ENCODE peak calls at places on chromosomes 6 and 20, in ten cellular contexts. Z, Q, O, A, G, T, B, M, R and H are unnamed samples. For H3K36me3, the result is how much of the 10 kb centered on the place peaks cover.

GRCh38 chr6:21596379-21597242 is 3.1 kb downstream of the SOX4 start:
- DNase-seq in B (no peak), Q (no peak), A (no peak), R (peak), M (peak), O (no peak), T (peak), Z (peak), G (peak), H (peak)

GRCh38 chr20:45993197-45993951 is 15.3 kb upstream of the MMP9 start:
- DNase-seq in B (peak), O (no peak), R (peak), T (no peak), Q (no peak), Z (no peak), G (no peak), A (no peak), M (peak), H (peak)

GRCh38 chr6:51214442-51214841 is 395.8 kb downstream of the TFAP2B start:
- DNase-seq in Z (no peak), M (no peak), T (no peak), G (no peak), Q (no peak), B (no peak), R (no peak), A (no peak), O (no peak), H (no peak)

GRCh38 chr20:39524371-39524911 is 562.3 kb downstream of the DHX35 start:
- DNase-seq in O (no peak), Q (no peak), T (no peak), G (no peak), M (no peak), B (no peak), A (no peak), R (no peak), Z (no peak), H (no peak)

GRCh38 chr6:6588064-6588923 is at the start of gene LY86:
- DNase-seq in G (no peak), O (no peak), Z (peak), M (no peak), R (no peak), Q (no peak), A (peak), T (no peak), B (no peak), H (no peak)

GRCh38 chr20:48695255-48695654 is 132.5 kb downstream of the PREX1 start:
- DNase-seq in G (no peak), T (no peak), Q (no peak), A (no peak), Z (no peak), B (no peak), R (no peak), O (no peak), M (no peak), H (no peak)

GRCh38 chr6:134166529-134167221 is 114.3 kb upstream of the SLC2A12 start:
- DNase-seq in A (no peak), B (no peak), R (peak), Z (no peak), O (no peak), G (no peak), Q (no peak), M (no peak), T (no peak), H (no peak)

GRCh38 chr20:13784893-13785715 is at the start of the genes ESF1 and NDUFAF5:
- DNase-seq in G (peak), O (peak), M (peak), T (peak), A (peak), Z (peak), Q (peak), B (peak), R (peak), H (peak)

GRCh38 chr6:15252205-15252604 is 6.3 kb downstream of the JARID2 start:
- DNase-seq in G (no peak), B (no peak), O (no peak), M (no peak), Z (no peak), T (no peak), A (no peak), R (no peak), Q (no peak), H (no peak)

GRCh38 chr6:27188885-27189418 is 58.5 kb upstream of the PRSS16 start:
- DNase-seq in O (no peak), B (no peak), R (peak), M (peak), G (peak), Q (no peak), T (no peak), A (peak), Z (peak), H (peak)

GRCh38 chr20:62483613-62484468 is 8.0 kb upstream of the GATA5 start:
- DNase-seq in G (no peak), B (no peak), M (no peak), Q (no peak), R (no peak), O (no peak), A (no peak), Z (no peak), T (no peak), H (no peak)

GRCh38 chr6:57207141-57207540 is 15.0 kb downstream of the RAB23 start:
- DNase-seq in A (no peak), T (no peak), M (no peak), O (no peak), Z (no peak), B (no peak), G (peak), Q (no peak), R (peak), H (no peak)

GRCh38 chr6:71012871-71013456 is 56.1 kb upstream of the B3GAT2 start:
- DNase-seq in Z (no peak), O (no peak), B (peak), Q (no peak), T (no peak), G (peak), A (peak), R (peak), M (no peak), H (peak)

GRCh38 chr6:78629154-78629721 is 238.1 kb upstream of the IRAK1BP1 start:
- DNase-seq in A (no peak), Q (no peak), R (peak), G (peak), B (no peak), O (no peak), M (no peak), Z (no peak), T (peak), H (no peak)

DNA sequence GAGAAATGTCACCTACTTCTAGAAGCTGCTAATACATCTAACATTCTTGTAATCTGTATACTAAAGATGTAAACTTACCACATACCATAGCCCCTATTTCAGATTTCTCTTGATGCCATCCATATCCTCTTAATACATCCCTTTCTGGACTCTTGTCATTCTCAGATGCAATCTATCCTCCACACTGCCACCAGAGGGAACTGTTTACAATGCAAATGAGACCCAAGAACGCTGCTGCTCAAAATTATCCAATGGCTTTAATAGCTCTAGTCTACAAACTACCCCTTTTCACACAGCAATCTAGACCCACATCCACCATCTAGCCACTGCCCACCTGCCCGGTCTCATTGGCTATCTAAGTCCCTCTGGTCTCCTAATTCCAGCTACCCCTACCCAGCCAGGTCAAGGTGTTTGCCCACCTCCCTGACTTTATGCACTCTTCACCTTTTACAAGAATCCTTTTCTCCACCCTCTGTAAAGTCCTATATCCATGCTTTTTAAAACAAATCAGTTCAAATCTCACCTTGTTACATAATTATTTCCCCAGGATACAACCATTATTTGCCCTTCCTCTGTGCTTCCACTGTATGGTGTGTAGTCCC is 14.8 kb downstream of the FAXC start:
- DNase-seq in O (no peak), Q (no peak), B (peak), Z (no peak), G (peak), R (peak), T (no peak), A (peak), M (peak), H (peak)
- TF ChIP-seq CTCF in O (no peak), Q (no peak), B (peak), Z (peak), G (peak), R (peak), T (peak), A (peak), M (no peak), H (peak)

GRCh38 chr6:159233365-159234101 is 64.3 kb downstream of the FNDC1 start:
- DNase-seq in M (no peak), A (no peak), G (no peak), Z (no peak), Q (no peak), R (no peak), B (no peak), T (no peak), O (no peak), H (no peak)

GRCh38 chr6:159232751-159233150 is 63.6 kb downstream of the FNDC1 start:
- DNase-seq in T (no peak), A (no peak), Z (no peak), O (no peak), Q (no peak), B (no peak), R (no peak), M (no peak), G (no peak), H (no peak)

GRCh38 chr6:159229526-159229925 is 60.3 kb downstream of the FNDC1 start:
- DNase-seq in T (no peak), O (no peak), B (no peak), G (no peak), R (no peak), M (no peak), Z (no peak), Q (no peak), A (no peak), H (no peak)

GRCh38 chr6:159232106-159232645 is 63.0 kb downstream of the FNDC1 start:
- DNase-seq in A (no peak), B (no peak), Q (no peak), Z (no peak), T (no peak), G (no peak), R (no peak), O (no peak), M (no peak), H (no peak)

GRCh38 chr6:159234102-159234553 is 64.9 kb downstream of the FNDC1 start:
- DNase-seq in G (no peak), Z (no peak), A (no peak), M (no peak), R (no peak), Q (no peak), B (no peak), T (no peak), O (no peak), H (no peak)
- H3K36me3 ChIP-seq in G (under half), Z (under half), A (under half), M (under half), R (under half), Q (under half), B (under half), T (under half), O (under half), H (under half)

DNA sequence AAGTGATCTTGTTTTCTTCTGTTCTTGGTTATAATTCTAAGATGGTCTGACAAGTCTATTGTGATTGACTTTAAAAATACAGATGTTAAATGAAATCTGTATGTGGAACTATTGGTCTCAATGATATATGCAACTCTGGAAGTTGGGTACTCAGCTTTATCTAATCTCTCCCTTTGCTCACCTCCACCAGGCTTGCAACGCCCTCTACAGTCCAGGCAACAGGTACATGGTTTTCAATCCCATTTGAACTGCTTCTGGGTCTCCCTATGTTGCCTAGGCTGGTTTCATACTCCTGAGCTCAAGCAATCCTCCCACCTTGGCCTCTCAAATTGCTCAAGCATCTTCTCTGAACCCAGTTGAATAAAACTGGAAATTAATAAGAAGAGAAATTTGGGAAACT is 25.6 kb upstream of the HLA-DQB1 start:
- DNase-seq in G (no peak), O (no peak), T (no peak), M (peak), A (peak), Z (peak), B (no peak), Q (no peak), R (no peak), H (peak)
- TF ChIP-seq CTCF in G (no peak), O (no peak), T (peak), M (peak), A (peak), Z (peak), B (peak), Q (no peak), R (no peak), H (peak)

DNA sequence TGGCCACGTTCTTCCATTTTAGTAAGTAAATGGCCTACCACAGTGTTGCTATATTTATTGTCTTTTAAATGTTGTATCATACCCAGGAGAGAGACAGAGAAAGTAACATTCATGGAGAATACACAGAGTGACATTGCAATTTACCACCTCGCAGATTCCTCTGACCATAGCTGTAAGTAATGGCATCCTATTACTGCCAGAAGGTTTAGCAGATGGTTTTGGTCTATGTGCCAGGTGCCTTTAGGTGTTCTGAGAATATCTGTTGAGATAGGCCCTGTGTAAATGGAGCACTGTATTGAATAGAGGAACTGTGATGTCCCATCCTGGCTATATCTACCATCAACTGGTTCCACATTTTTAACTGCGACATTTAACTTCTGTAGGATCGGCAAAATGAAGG is 559.6 kb downstream of the KIF16B start:
- DNase-seq in Z (no peak), O (no peak), T (no peak), M (no peak), R (no peak), B (no peak), A (no peak), G (no peak), Q (no peak), H (no peak)
- H3K36me3 ChIP-seq in Z (under half), O (under half), T (under half), M (under half), R (under half), B (under half), A (under half), G (under half), Q (under half), H (under half)

DNA sequence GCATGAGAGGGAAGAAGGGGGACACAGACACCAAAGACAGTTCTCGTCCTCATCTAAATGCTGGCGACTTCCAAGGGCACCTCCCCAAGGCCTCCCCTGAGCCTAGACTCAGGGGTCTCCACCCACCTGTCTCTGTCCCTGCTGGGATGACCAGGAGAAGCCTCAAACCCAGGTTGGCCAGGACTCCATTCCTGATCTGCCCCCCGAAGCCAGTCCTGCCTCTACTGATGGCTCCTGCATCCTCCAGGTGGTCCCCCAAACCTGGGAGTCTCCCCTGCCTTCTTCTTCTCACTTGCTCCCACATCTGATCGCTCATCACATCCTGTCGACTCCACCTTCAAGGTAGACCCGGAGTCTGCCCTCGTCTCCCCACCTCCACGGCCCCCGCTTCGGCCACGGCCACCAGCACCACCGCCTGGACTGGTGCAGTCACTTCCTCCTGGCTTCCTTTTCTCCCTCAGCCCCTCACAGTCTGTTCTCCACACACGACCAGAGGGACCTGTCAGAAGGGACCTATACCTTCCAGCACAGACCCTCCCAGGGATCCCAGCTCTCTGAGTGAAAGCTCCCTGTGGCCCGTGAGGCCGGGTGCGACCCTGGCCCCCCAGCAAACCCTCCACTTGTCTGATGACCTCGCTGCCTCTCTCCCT is 92.1 kb downstream of the CEBPB start:
- DNase-seq in R (no peak), G (no peak), M (no peak), O (no peak), B (no peak), Q (no peak), T (no peak), A (no peak), Z (no peak), H (no peak)
- TF ChIP-seq CTCF in R (no peak), G (no peak), M (no peak), O (no peak), B (no peak), Q (no peak), T (no peak), A (no peak), Z (no peak), H (no peak)

DNA sequence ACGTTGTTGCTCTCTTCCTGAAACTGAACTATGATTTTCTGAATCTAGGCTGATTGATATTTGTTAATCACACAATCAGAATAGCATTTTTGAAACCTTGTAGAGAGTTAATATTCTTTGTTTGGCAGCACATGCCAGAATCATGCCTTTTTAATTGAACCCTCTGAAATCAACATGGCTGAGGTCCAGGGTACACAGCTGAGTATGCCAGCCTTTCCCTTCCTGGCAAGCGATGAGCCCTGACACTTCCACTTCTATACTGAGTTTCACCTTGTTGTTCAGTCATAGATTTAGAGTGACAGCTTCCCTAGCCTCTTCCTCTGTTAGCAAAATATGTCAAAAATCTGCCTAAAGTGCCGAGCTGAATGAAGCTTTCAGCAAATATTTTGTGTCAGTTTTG is 6.8 kb downstream of the HDDC2 start:
- DNase-seq in O (no peak), R (no peak), Q (no peak), A (no peak), T (no peak), Z (no peak), B (no peak), G (no peak), M (no peak), H (no peak)
- H3K36me3 ChIP-seq in O (under half), R (under half), Q (under half), A (under half), T (under half), Z (under half), B (under half), G (under half), M (under half), H (under half)

GRCh38 chr20:63624486-63624885 is 2.4 kb downstream of the GMEB2 start:
- DNase-seq in B (no peak), M (no peak), O (no peak), Z (no peak), G (peak), T (no peak), A (no peak), Q (no peak), R (peak), H (peak)
- TF ChIP-seq CTCF in B (no peak), M (no peak), O (no peak), Z (no peak), G (peak), T (no peak), A (no peak), Q (no peak), R (peak), H (peak)

GRCh38 chr20:35630636-35631035 is 15.0 kb downstream of the SPAG4 start:
- DNase-seq in B (no peak), M (no peak), Z (no peak), A (no peak), T (no peak), R (no peak), G (no peak), Q (no peak), O (no peak), H (no peak)
- H3K36me3 ChIP-seq in B (under half), M (under half), Z (under half), A (under half), T (under half), R (under half), G (under half), Q (under half), O (under half), H (under half)

GRCh38 chr6:32113386-32114352 is 4.5 kb upstream of the TNXB start:
- DNase-seq in T (peak), Q (peak), O (no peak), A (no peak), G (peak), R (peak), Z (peak), B (no peak), M (peak), H (no peak)
- TF ChIP-seq CTCF in T (peak), Q (peak), O (no peak), A (no peak), G (peak), R (peak), Z (peak), B (peak), M (no peak), H (no peak)

GRCh38 chr20:37403107-37404033 is 57.4 kb downstream of the SRC start:
- DNase-seq in G (no peak), B (no peak), Z (no peak), T (no peak), O (no peak), Q (no peak), A (no peak), R (no peak), M (no peak), H (no peak)
- H3K36me3 ChIP-seq in G (under half), B (under half), Z (under half), T (under half), O (under half), Q (under half), A (under half), R (under half), M (under half), H (under half)